ENCODE peak calls at places on chromosomes 6 and 20, in five cellular contexts. T is choroid plexus epithelial cell, N is B cell, U is cardiac muscle cell, I is uterus. B is an unnamed sample.

GRCh38 chr20:55160996-55161395 is 685.6 kb downstream of the DOK5 start:
- DNase-seq in T (no peak), N (no peak), U (no peak), I (no peak), B (no peak)

GRCh38 chr6:127900935-127901334 is at the start of gene THEMIS:
- DNase-seq in T (no peak), N (no peak), U (no peak), I (no peak), B (no peak)

GRCh38 chr6:7513534-7513933 is 27.9 kb upstream of the DSP start:
- DNase-seq in T (no peak), N (no peak), U (no peak), I (no peak), B (peak)

GRCh38 chr20:400451-401275 is 7.4 kb upstream of the RBCK1 start:
- DNase-seq in T (no peak), N (no peak), U (no peak), I (no peak), B (no peak)

GRCh38 chr6:37579444-37580067 is 79.9 kb upstream of the CCDC167 start:
- DNase-seq in T (no peak), N (no peak), U (no peak), I (no peak), B (no peak)

GRCh38 chr6:157760589-157761330 is 62.3 kb upstream of the SNX9 start:
- DNase-seq in T (peak), N (no peak), U (peak), I (peak), B (peak)

GRCh38 chr20:51381557-51381956 is 161.0 kb downstream of the NFATC2 start:
- DNase-seq in T (no peak), N (no peak), U (no peak), I (no peak), B (no peak)

GRCh38 chr6:64505312-64505711 is 869.7 kb downstream of the PHF3 start:
- DNase-seq in T (no peak), N (no peak), U (no peak), I (no peak), B (peak)

GRCh38 chr20:21323640-21324039 is 20.5 kb downstream of the XRN2 start:
- DNase-seq in T (peak), N (no peak), U (peak), I (no peak), B (peak)

GRCh38 chr6:1635305-1636010 is 25.7 kb downstream of the FOXC1 start:
- DNase-seq in T (no peak), N (no peak), U (no peak), I (no peak), B (no peak)

GRCh38 chr6:115740907-115741306 is 319.8 kb downstream of the FRK start:
- DNase-seq in T (no peak), N (no peak), U (no peak), I (no peak), B (peak)

GRCh38 chr20:16760431-16761304 is 12.5 kb downstream of the OTOR start:
- DNase-seq in T (no peak), N (no peak), U (no peak), I (no peak), B (no peak)

GRCh38 chr20:51492167-51493092 is 50.1 kb downstream of the NFATC2 start:
- DNase-seq in T (no peak), N (no peak), U (peak), I (peak), B (no peak)

GRCh38 chr6:20946037-20946436 is 411.8 kb downstream of the CDKAL1 start:
- DNase-seq in T (peak), N (no peak), U (peak), I (no peak), B (peak)
- TF ChIP-seq CTCF in T (peak), N (no peak), U (peak), I (no peak), B (no peak)

GRCh38 chr20:63103402-63104311 is 96.9 kb upstream of the BHLHE23 start:
- DNase-seq in T (peak), N (no peak), U (peak), I (no peak), B (no peak)

GRCh38 chr20:63102720-63103375 is 96.1 kb upstream of the BHLHE23 start:
- DNase-seq in T (peak), N (no peak), U (peak), I (peak), B (no peak)

GRCh38 chr20:63100401-63100925 is 93.7 kb upstream of the BHLHE23 start:
- DNase-seq in T (no peak), N (no peak), U (no peak), I (no peak), B (no peak)

GRCh38 chr20:63100926-63101699 is 94.3 kb upstream of the BHLHE23 start:
- DNase-seq in T (no peak), N (no peak), U (no peak), I (no peak), B (no peak)

DNA sequence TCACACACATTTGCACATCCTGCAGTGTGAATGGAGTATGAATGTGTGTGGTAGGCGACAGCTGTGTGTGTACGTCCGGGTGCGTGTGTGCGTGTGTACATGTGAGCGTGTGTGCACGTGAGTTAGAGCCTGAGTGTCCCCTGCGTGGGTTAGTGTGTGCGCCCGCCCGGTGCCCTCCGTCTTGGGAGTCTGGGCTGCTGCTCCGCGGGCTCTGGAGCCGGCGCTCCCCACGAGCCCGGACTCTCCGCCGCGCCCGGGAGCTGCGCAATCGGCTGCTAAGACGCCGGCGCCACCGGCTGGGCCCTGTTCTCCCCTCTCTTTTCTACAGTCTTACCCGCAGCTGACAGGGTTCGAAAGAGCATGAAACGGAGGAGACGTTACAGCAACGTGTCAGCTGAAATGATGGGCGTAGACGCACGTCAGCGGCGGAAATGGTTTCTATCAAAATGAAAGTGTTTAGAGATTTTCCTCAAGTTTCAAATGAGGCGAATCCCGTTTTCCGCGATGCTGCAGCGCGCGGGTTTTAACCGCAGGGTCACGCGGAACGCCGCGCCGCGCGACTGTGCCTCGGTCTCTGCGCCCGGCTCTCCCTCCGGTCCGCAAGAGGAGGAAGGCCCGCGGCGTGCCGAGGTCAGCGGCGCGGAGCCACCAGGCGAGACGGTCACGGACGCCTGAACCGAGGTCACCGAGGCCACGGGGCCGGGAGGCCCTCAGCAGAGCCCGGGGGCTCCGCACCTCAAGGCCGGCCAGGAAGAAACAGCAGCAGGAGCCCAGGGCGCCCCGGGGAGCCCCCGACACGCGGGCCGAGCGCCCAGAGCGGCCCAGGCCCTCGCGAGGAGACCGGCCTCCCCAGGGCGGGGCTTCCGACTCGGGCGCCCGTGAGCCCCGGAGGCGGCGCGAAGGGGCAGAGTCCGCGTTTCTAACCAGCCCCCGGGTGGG is 95.3 kb upstream of the BHLHE23 start:
- DNase-seq in T (peak), N (no peak), U (peak), I (peak), B (no peak)
- TF ChIP-seq CTCF in T (no peak), N (no peak), U (no peak), I (no peak), B (no peak)

DNA sequence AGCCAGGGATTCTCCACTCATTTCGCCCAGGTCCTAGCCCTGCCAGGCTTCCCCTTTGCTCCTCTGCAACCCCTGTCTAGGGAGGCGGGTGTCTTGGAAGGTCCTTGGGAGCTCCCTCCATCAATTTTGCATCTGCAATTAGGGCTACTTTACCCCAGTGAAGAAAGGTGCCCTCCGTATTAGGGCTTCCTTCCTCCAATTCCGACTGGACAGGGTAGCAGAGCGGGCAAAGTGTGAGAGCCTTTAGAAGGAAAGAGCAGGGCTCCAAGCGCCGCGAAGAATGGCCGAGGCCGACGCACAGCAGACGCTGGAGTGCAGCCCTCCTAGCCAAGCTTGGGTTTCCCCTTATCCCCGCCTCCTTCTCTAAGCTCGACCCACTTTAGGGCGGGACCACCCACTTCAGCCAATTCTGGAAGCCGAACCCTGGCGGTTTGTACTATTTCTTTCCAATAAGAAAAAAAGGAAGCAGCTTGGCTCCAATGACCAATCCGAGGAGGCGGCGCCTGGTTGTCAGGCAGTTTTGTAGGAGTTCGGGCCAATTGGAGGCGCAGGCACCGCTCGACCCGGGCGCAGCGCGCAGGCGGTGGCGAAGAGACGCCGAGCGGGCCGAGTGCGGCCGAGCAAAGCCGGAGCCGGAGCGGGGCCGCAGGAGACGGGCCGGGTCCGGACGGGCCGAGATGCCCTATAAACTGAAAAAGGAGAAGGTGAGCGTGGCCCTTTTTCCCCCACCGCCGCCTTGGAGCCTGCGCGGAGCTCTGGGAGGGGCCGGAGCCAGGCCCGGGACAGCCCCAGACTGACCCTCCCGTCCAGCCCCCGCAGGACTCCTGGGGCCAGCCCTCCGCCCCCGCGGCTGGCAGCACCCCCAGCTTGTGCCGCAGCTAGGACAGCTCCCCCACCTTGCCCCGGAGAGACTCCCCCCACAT is at the start of gene PPP2R5D:
- DNase-seq in T (peak), N (peak), U (peak), I (peak), B (peak)
- TF ChIP-seq CTCF in T (no peak), N (no peak), U (no peak), I (peak), B (no peak)

DNA sequence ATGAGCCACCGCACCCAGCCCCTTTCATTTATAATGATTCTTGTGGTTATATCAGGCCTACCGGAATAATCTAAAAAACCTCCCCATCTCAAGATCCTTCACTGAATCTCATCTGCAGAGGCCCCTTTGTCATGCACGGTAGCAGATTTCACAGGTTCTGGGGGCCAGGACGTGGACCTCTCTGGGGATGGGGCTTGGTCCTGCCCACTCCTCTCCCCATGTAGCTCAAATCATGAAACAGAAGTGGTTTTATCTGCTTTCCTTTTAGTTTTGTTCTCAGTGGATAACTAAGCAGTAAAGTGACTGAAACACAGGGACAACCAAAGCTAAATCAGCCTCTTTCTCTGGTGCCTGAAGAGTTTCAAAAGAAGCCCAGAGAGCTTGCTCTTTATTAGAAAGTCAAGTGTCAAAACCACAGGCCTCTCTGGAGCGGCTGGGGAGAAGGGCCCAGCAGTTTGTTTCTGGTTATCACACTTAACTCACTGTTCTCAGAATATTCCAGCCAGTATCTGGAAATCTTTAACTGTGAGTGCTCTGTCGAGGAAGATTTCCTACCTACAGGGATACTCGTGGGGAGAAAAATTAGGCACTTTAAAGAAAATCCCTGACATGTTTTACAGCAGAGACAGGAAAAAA is 60.6 kb upstream of the FAM184A start:
- DNase-seq in T (peak), N (peak), U (no peak), I (no peak), B (no peak)
- TF ChIP-seq CTCF in T (no peak), N (no peak), U (no peak), I (no peak), B (no peak)

DNA sequence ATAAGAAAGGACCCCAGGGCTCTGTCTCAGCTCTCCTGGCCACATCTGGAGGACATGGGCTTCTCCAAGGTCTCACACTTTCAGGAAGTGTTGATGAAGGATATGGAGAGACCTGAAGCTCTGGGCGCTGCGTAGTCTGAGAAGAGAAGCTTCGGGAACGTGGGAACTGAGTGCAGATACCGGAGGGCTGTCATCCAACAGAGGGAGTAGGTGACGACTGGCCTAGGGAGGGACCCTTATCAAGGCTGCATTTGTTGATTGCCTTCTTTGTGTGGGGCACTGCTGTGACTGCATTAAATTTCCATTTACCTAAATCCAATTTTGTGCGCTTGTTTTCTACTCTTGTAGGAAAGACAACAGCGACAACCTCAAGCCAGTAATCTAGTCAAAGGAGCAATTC is 63.4 kb downstream of the PLG start:
- DNase-seq in T (no peak), N (no peak), U (no peak), I (no peak), B (no peak)
- TF ChIP-seq CTCF in T (no peak), N (no peak), U (no peak), I (no peak), B (no peak)